ENCODE peak calls at places on chromosome 14, in nine cellular contexts. W, E, V, N, X, A, J, F and S are unnamed samples.

GRCh38 chr14:58297762-58298476 is 436 bp upstream of the ARID4A start:
- DNase-seq in N (peak; percentile 100), J (peak; percentile 99), F (peak; percentile 99), V (peak; percentile 99), E (peak; percentile 98), W (peak; percentile 99), X (peak; percentile 100), A (peak; percentile 98), S (peak; percentile 99)

GRCh38 chr14:26905219-26905618 is 307.4 kb upstream of the NOVA1 start:
- DNase-seq in X (no peak), W (no peak), F (no peak), A (no peak), N (no peak), V (no peak), J (no peak), E (no peak), S (no peak)

GRCh38 chr14:31205681-31206535 is 1.7 kb downstream of the HECTD1 start:
- DNase-seq in A (no peak), W (no peak), N (no peak), X (peak; percentile 99), F (no peak), E (no peak), J (no peak), V (no peak), S (no peak)

GRCh38 chr14:68653754-68654153 is 139.1 kb downstream of the ZFP36L1 start:
- DNase-seq in E (no peak), V (no peak), N (no peak), J (peak; percentile 17), X (no peak), W (no peak), A (no peak), F (no peak), S (no peak)

GRCh38 chr14:38973083-38973700 is 129.8 kb downstream of the SEC23A start:
- DNase-seq in N (no peak), E (no peak), V (no peak), A (no peak), J (no peak), X (peak; percentile 48), F (no peak), W (no peak), S (no peak)

GRCh38 chr14:99517046-99517642 is 35.9 kb downstream of the CCNK start:
- DNase-seq in F (peak; percentile 14), E (no peak), N (no peak), J (no peak), A (peak; percentile 14), X (no peak), W (no peak), V (no peak), S (no peak)

GRCh38 chr14:93086441-93087055 is 29.2 kb downstream of the ITPK1 start:
- DNase-seq in E (no peak), J (no peak), X (no peak), F (peak; percentile 70), N (no peak), W (no peak), A (no peak), V (no peak), S (no peak)

GRCh38 chr14:97412933-97413574 is 615.9 kb downstream of the VRK1 start:
- DNase-seq in N (no peak), F (no peak), A (no peak), X (no peak), J (no peak), E (no peak), V (no peak), W (no peak), S (no peak)

GRCh38 chr14:49861581-49861922 is 9.0 kb upstream of the NEMF start:
- DNase-seq in W (peak; percentile 77), V (peak; percentile 73), E (peak; percentile 60), F (peak; percentile 72), X (no peak), A (peak; percentile 69), N (no peak), J (peak; percentile 80), S (peak; percentile 91)

GRCh38 chr14:99744199-99744872 is 48.9 kb upstream of the EML1 start:
- DNase-seq in E (no peak), W (no peak), X (no peak), J (no peak), A (no peak), F (no peak), N (no peak), V (no peak), S (no peak)

GRCh38 chr14:105168979-105169507 is 467 bp upstream of the JAG2 start:
- DNase-seq in X (no peak), J (no peak), F (no peak), W (no peak), A (no peak), N (no peak), E (peak; percentile 34), V (no peak), S (no peak)

GRCh38 chr14:98754343-98755025 is 517.5 kb downstream of the BCL11B start:
- DNase-seq in J (no peak), V (no peak), E (no peak), W (no peak), F (no peak), A (no peak), X (no peak), N (no peak), S (no peak)

GRCh38 chr14:62329427-62329826 is 567.2 kb downstream of the SNAPC1 start:
- DNase-seq in F (no peak), X (no peak), A (no peak), N (no peak), W (no peak), J (no peak), V (no peak), E (no peak), S (no peak)

GRCh38 chr14:50875359-50876090 is 3.7 kb downstream of the ABHD12B start:
- DNase-seq in V (no peak), W (no peak), N (no peak), E (no peak), A (no peak), F (no peak), J (no peak), X (peak; percentile 96), S (no peak)

GRCh38 chr14:50871223-50871622 is 630 bp upstream of the ABHD12B start:
- DNase-seq in A (no peak), X (no peak), E (no peak), W (no peak), N (no peak), V (peak; percentile 39), J (no peak), F (no peak), S (no peak)

GRCh38 chr14:50871914-50872732 is at the start of gene ABHD12B:
- DNase-seq in E (no peak), X (no peak), N (no peak), V (no peak), W (no peak), J (peak; percentile 57), F (peak; percentile 29), A (no peak), S (no peak)

GRCh38 chr14:50874842-50875241 is 3.0 kb downstream of the ABHD12B start:
- DNase-seq in N (no peak), F (no peak), E (no peak), W (no peak), J (no peak), A (no peak), X (peak; percentile 79), V (no peak), S (no peak)
- TF ChIP-seq CTCF in N (no peak), F (no peak), E (no peak), W (no peak), J (no peak), A (no peak), X (no peak), V (no peak), S (no peak)

DNA sequence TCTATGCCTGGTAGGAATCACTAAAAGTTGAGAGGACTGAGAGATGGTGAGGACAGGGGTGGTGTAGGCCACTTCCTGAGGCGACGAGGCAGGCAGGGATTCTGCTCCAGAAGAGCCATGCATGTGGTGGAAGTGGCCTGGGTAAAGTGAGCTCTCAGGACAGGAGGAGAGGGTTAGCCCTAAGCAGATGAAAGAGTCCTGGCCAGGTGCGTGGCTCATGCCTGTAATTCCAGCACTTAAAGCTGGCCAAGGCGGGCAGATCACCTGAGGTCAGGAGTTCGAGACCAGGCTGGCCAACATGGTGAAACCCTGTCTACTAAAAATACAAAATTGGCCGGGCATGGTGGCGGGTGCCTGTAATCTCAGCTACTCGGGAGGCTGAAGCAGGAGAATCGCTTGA is 8.5 kb downstream of the HSP90AA1 start:
- DNase-seq in E (no peak), N (no peak), W (no peak), V (no peak), A (no peak), F (no peak), J (no peak), X (no peak), S (no peak)
- TF ChIP-seq POLR2A in E (no peak), N (no peak), W (no peak), V (no peak), A (no peak), F (no peak), J (no peak), X (peak; percentile 30), S (no peak)

DNA sequence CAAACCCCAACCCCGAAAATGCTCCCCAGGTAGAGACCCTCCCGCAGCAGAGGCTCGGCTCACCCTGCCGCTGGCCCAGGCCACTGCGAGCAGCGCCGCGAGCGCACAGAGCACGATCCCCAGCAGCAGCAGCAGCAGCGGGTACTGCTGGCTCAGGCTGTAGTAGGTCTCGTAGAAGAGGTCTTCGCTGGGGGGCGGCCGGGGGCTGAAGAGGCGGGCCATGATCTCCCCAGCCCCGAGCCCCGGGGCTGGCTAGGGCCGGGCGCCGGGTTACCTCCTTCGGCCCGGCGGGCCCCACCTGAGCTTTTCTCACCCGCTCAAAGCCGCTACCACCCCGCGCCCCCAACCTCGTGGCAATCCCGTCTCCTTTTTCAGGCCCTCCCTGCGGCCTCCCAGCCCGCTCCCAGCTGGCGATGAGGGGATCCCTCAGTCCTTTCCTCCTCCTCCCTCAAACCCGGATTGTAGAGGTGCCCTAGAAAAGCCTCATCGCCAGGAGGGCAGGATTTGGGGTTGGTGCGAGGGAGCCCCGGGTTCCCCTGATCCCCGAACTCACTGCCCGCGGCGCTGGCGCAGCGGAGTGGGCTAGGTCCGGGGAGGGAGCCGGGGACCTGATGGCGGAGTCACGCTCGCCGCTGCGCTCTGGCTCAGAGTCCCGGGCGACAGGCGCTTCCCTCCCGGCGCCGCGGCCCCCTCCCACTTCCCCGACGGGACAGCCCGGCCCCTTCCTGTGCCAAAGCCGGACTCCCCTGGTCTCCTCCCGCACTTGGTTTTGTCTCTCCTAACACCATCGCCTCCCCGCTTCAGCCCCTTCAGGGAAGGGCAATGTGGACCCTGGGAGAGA is at the start of gene ADCY4:
- DNase-seq in F (peak; percentile 68), V (no peak), J (no peak), X (no peak), W (no peak), N (no peak), A (no peak), E (no peak), S (no peak)
- H3K27ac ChIP-seq in F (peak within 1 kb of the TSS; percentile 95), V (peak within 1 kb of the TSS; percentile 40), J (no peak within 1 kb of the TSS), X (no peak within 1 kb of the TSS), W (peak within 1 kb of the TSS; percentile 11), N (peak within 1 kb of the TSS; percentile 26), A (peak within 1 kb of the TSS; percentile 32), E (peak within 1 kb of the TSS; percentile 44), S (peak within 1 kb of the TSS; percentile 46)

GRCh38 chr14:90815817-90816662 is at the start of gene TTC7B:
- DNase-seq in E (peak; percentile 63), V (peak; percentile 43), J (peak; percentile 75), A (peak; percentile 59), N (no peak), W (no peak), X (no peak), F (peak; percentile 57), S (peak; percentile 73)
- TF ChIP-seq CTCF in E (peak; percentile 57), V (no peak), J (no peak), A (no peak), N (no peak), W (no peak), X (peak; percentile 33), F (peak; percentile 45), S (no peak)

GRCh38 chr14:70907172-70907995 is at the start of gene PCNX1:
- DNase-seq in W (peak; percentile 93), X (peak; percentile 79), E (peak; percentile 92), N (peak; percentile 46), J (peak; percentile 94), V (peak; percentile 90), F (peak; percentile 93), A (peak; percentile 91), S (peak; percentile 94)
- TF ChIP-seq POLR2A in W (no peak), X (no peak), E (peak; percentile 59), N (peak; percentile 24), J (peak; percentile 58), V (peak; percentile 36), F (peak; percentile 37), A (peak; percentile 71), S (peak; percentile 9)